ENCODE peak calls at places on chromosomes 7 and 10, in nine cellular contexts. One of them, this sample, is unnamed.

GRCh38 chr10:128147669-128148068 is 21.4 kb upstream of the MKI67 start:
- DNase-seq in mucosa of descending colon: no peak
- DNase-seq in cardiac muscle cell: no peak
- DNase-seq in CD8-positive, alpha-beta memory T cell: no peak
- DNase-seq in brain microvascular endothelial cell: peak; percentile 21
- DNase-seq in H7: no peak
- DNase-seq in hepatocyte: no peak
- DNase-seq in AG04449: peak; percentile 75
- DNase-seq in CD4-positive, CD25-positive, alpha-beta regulatory T cell: no peak
- DNase-seq in this sample: no peak

GRCh38 chr10:3877092-3878000 is 92.3 kb upstream of the KLF6 start:
- DNase-seq in mucosa of descending colon: no peak
- DNase-seq in cardiac muscle cell: no peak
- DNase-seq in hepatocyte: no peak
- DNase-seq in H7: no peak
- DNase-seq in CD4-positive, CD25-positive, alpha-beta regulatory T cell: no peak
- DNase-seq in AG04449: no peak
- DNase-seq in CD8-positive, alpha-beta memory T cell: no peak
- DNase-seq in brain microvascular endothelial cell: no peak
- DNase-seq in this sample: no peak

GRCh38 chr7:119175916-119176627 is 951.6 kb downstream of the ANKRD7 start:
- DNase-seq in cardiac muscle cell: peak; percentile 91
- DNase-seq in H7: peak; percentile 24
- DNase-seq in mucosa of descending colon: no peak
- DNase-seq in CD4-positive, CD25-positive, alpha-beta regulatory T cell: no peak
- DNase-seq in brain microvascular endothelial cell: peak; percentile 65
- DNase-seq in CD8-positive, alpha-beta memory T cell: no peak
- DNase-seq in AG04449: no peak
- DNase-seq in hepatocyte: peak; percentile 90
- DNase-seq in this sample: peak; percentile 31

GRCh38 chr7:155791836-155792235 is 20.4 kb downstream of the SHH start:
- DNase-seq in mucosa of descending colon: no peak
- DNase-seq in cardiac muscle cell: no peak
- DNase-seq in brain microvascular endothelial cell: no peak
- DNase-seq in AG04449: no peak
- DNase-seq in hepatocyte: no peak
- DNase-seq in CD8-positive, alpha-beta memory T cell: no peak
- DNase-seq in H7: no peak
- DNase-seq in CD4-positive, CD25-positive, alpha-beta regulatory T cell: no peak
- DNase-seq in this sample: no peak

GRCh38 chr10:81026597-81026996 is 488.9 kb downstream of the SH2D4B start:
- DNase-seq in cardiac muscle cell: no peak
- DNase-seq in hepatocyte: no peak
- DNase-seq in CD4-positive, CD25-positive, alpha-beta regulatory T cell: no peak
- DNase-seq in H7: no peak
- DNase-seq in mucosa of descending colon: no peak
- DNase-seq in CD8-positive, alpha-beta memory T cell: no peak
- DNase-seq in AG04449: no peak
- DNase-seq in brain microvascular endothelial cell: peak; percentile 39
- DNase-seq in this sample: no peak

GRCh38 chr7:150337659-150338081 is 3.8 kb downstream of the RARRES2 start:
- DNase-seq in cardiac muscle cell: no peak
- DNase-seq in hepatocyte: no peak
- DNase-seq in AG04449: no peak
- DNase-seq in CD4-positive, CD25-positive, alpha-beta regulatory T cell: no peak
- DNase-seq in CD8-positive, alpha-beta memory T cell: no peak
- DNase-seq in H7: peak; percentile 42
- DNase-seq in mucosa of descending colon: peak; percentile 62
- DNase-seq in brain microvascular endothelial cell: no peak
- DNase-seq in this sample: no peak

GRCh38 chr7:14821757-14822480 is 80.6 kb downstream of the DGKB start:
- DNase-seq in hepatocyte: no peak
- DNase-seq in brain microvascular endothelial cell: no peak
- DNase-seq in H7: no peak
- DNase-seq in CD4-positive, CD25-positive, alpha-beta regulatory T cell: no peak
- DNase-seq in mucosa of descending colon: no peak
- DNase-seq in CD8-positive, alpha-beta memory T cell: no peak
- DNase-seq in cardiac muscle cell: no peak
- DNase-seq in AG04449: no peak
- DNase-seq in this sample: no peak

GRCh38 chr10:47112612-47113011 is 187.4 kb upstream of the GDF10 start:
- DNase-seq in cardiac muscle cell: no peak
- DNase-seq in brain microvascular endothelial cell: no peak
- DNase-seq in mucosa of descending colon: no peak
- DNase-seq in hepatocyte: no peak
- DNase-seq in CD8-positive, alpha-beta memory T cell: no peak
- DNase-seq in CD4-positive, CD25-positive, alpha-beta regulatory T cell: no peak
- DNase-seq in H7: no peak
- DNase-seq in AG04449: no peak
- DNase-seq in this sample: no peak

GRCh38 chr7:101576993-101577392 is 52.1 kb downstream of the MYL10 start:
- DNase-seq in H7: no peak
- DNase-seq in mucosa of descending colon: no peak
- DNase-seq in AG04449: no peak
- DNase-seq in brain microvascular endothelial cell: no peak
- DNase-seq in CD8-positive, alpha-beta memory T cell: no peak
- DNase-seq in CD4-positive, CD25-positive, alpha-beta regulatory T cell: no peak
- DNase-seq in hepatocyte: no peak
- DNase-seq in cardiac muscle cell: no peak
- DNase-seq in this sample: no peak

GRCh38 chr7:137925754-137926153 is 76.1 kb downstream of the CREB3L2 start:
- DNase-seq in brain microvascular endothelial cell: no peak
- DNase-seq in mucosa of descending colon: no peak
- DNase-seq in H7: no peak
- DNase-seq in hepatocyte: no peak
- DNase-seq in CD4-positive, CD25-positive, alpha-beta regulatory T cell: no peak
- DNase-seq in cardiac muscle cell: peak; percentile 56
- DNase-seq in AG04449: no peak
- DNase-seq in CD8-positive, alpha-beta memory T cell: no peak
- DNase-seq in this sample: no peak

GRCh38 chr7:151168022-151168786 is 710 bp upstream of the GBX1 start:
- DNase-seq in H7: peak; percentile 96
- DNase-seq in cardiac muscle cell: peak; percentile 70
- DNase-seq in hepatocyte: peak; percentile 53
- DNase-seq in AG04449: no peak
- DNase-seq in mucosa of descending colon: peak; percentile 66
- DNase-seq in brain microvascular endothelial cell: no peak
- DNase-seq in CD8-positive, alpha-beta memory T cell: peak; percentile 46
- DNase-seq in CD4-positive, CD25-positive, alpha-beta regulatory T cell: peak; percentile 30
- DNase-seq in this sample: peak; percentile 42

GRCh38 chr7:66728571-66728970 is 12.0 kb upstream of the RABGEF1 start:
- DNase-seq in mucosa of descending colon: no peak
- DNase-seq in CD4-positive, CD25-positive, alpha-beta regulatory T cell: no peak
- DNase-seq in H7: no peak
- DNase-seq in CD8-positive, alpha-beta memory T cell: no peak
- DNase-seq in AG04449: no peak
- DNase-seq in hepatocyte: no peak
- DNase-seq in brain microvascular endothelial cell: no peak
- DNase-seq in cardiac muscle cell: no peak
- DNase-seq in this sample: no peak

GRCh38 chr7:20299145-20299544 is 31.6 kb upstream of the ITGB8 start:
- DNase-seq in H7: no peak
- DNase-seq in brain microvascular endothelial cell: no peak
- DNase-seq in CD8-positive, alpha-beta memory T cell: no peak
- DNase-seq in mucosa of descending colon: no peak
- DNase-seq in hepatocyte: no peak
- DNase-seq in CD4-positive, CD25-positive, alpha-beta regulatory T cell: no peak
- DNase-seq in cardiac muscle cell: no peak
- DNase-seq in AG04449: no peak
- DNase-seq in this sample: no peak

GRCh38 chr7:20298486-20298901 is 32.2 kb upstream of the ITGB8 start:
- DNase-seq in cardiac muscle cell: no peak
- DNase-seq in brain microvascular endothelial cell: no peak
- DNase-seq in H7: no peak
- DNase-seq in AG04449: no peak
- DNase-seq in hepatocyte: no peak
- DNase-seq in mucosa of descending colon: no peak
- DNase-seq in CD4-positive, CD25-positive, alpha-beta regulatory T cell: no peak
- DNase-seq in CD8-positive, alpha-beta memory T cell: no peak
- DNase-seq in this sample: no peak

GRCh38 chr7:20301311-20301939 is 29.3 kb upstream of the ITGB8 start:
- DNase-seq in H7: no peak
- DNase-seq in brain microvascular endothelial cell: peak; percentile 36
- DNase-seq in AG04449: no peak
- DNase-seq in CD8-positive, alpha-beta memory T cell: no peak
- DNase-seq in CD4-positive, CD25-positive, alpha-beta regulatory T cell: no peak
- DNase-seq in mucosa of descending colon: no peak
- DNase-seq in cardiac muscle cell: no peak
- DNase-seq in hepatocyte: no peak
- DNase-seq in this sample: no peak

GRCh38 chr7:20302866-20303265 is 27.8 kb upstream of the ITGB8 start:
- DNase-seq in CD8-positive, alpha-beta memory T cell: no peak
- DNase-seq in CD4-positive, CD25-positive, alpha-beta regulatory T cell: no peak
- DNase-seq in H7: no peak
- DNase-seq in brain microvascular endothelial cell: no peak
- DNase-seq in hepatocyte: peak; percentile 12
- DNase-seq in cardiac muscle cell: no peak
- DNase-seq in mucosa of descending colon: no peak
- DNase-seq in AG04449: no peak
- DNase-seq in this sample: no peak

GRCh38 chr7:20299647-20300312 is 30.9 kb upstream of the ITGB8 start:
- DNase-seq in mucosa of descending colon: no peak
- DNase-seq in H7: no peak
- DNase-seq in brain microvascular endothelial cell: peak; percentile 24
- DNase-seq in CD4-positive, CD25-positive, alpha-beta regulatory T cell: no peak
- DNase-seq in hepatocyte: no peak
- DNase-seq in CD8-positive, alpha-beta memory T cell: no peak
- DNase-seq in cardiac muscle cell: no peak
- DNase-seq in AG04449: no peak
- DNase-seq in this sample: no peak
- H3K4me3 ChIP-seq in mucosa of descending colon: no peak overlapping the region
- H3K4me3 ChIP-seq in H7: no peak overlapping the region
- H3K4me3 ChIP-seq in brain microvascular endothelial cell: no peak overlapping the region
- H3K4me3 ChIP-seq in CD4-positive, CD25-positive, alpha-beta regulatory T cell: peak overlapping the region; percentile 46
- H3K4me3 ChIP-seq in hepatocyte: no peak overlapping the region
- H3K4me3 ChIP-seq in CD8-positive, alpha-beta memory T cell: no peak overlapping the region
- H3K4me3 ChIP-seq in cardiac muscle cell: no peak overlapping the region
- H3K4me3 ChIP-seq in AG04449: no peak overlapping the region
- H3K4me3 ChIP-seq in this sample: no peak overlapping the region

GRCh38 chr10:109863775-109864174 is 59.5 kb downstream of the XPNPEP1 start:
- DNase-seq in cardiac muscle cell: no peak
- DNase-seq in CD4-positive, CD25-positive, alpha-beta regulatory T cell: no peak
- DNase-seq in CD8-positive, alpha-beta memory T cell: no peak
- DNase-seq in H7: no peak
- DNase-seq in AG04449: no peak
- DNase-seq in mucosa of descending colon: no peak
- DNase-seq in hepatocyte: no peak
- DNase-seq in brain microvascular endothelial cell: no peak
- DNase-seq in this sample: no peak
- H3K4me3 ChIP-seq in cardiac muscle cell: no peak overlapping the region
- H3K4me3 ChIP-seq in CD4-positive, CD25-positive, alpha-beta regulatory T cell: no peak overlapping the region
- H3K4me3 ChIP-seq in CD8-positive, alpha-beta memory T cell: no peak overlapping the region
- H3K4me3 ChIP-seq in H7: no peak overlapping the region
- H3K4me3 ChIP-seq in AG04449: no peak overlapping the region
- H3K4me3 ChIP-seq in mucosa of descending colon: no peak overlapping the region
- H3K4me3 ChIP-seq in hepatocyte: no peak overlapping the region
- H3K4me3 ChIP-seq in brain microvascular endothelial cell: no peak overlapping the region
- H3K4me3 ChIP-seq in this sample: no peak overlapping the region

GRCh38 chr7:30853576-30853975 is 58.1 kb upstream of the AQP1 start:
- DNase-seq in H7: no peak
- DNase-seq in cardiac muscle cell: no peak
- DNase-seq in CD8-positive, alpha-beta memory T cell: no peak
- DNase-seq in mucosa of descending colon: no peak
- DNase-seq in brain microvascular endothelial cell: no peak
- DNase-seq in AG04449: no peak
- DNase-seq in hepatocyte: no peak
- DNase-seq in CD4-positive, CD25-positive, alpha-beta regulatory T cell: no peak
- DNase-seq in this sample: no peak

GRCh38 chr7:30851651-30852359 is 59.8 kb upstream of the AQP1 start:
- DNase-seq in AG04449: no peak
- DNase-seq in CD8-positive, alpha-beta memory T cell: no peak
- DNase-seq in brain microvascular endothelial cell: no peak
- DNase-seq in CD4-positive, CD25-positive, alpha-beta regulatory T cell: no peak
- DNase-seq in cardiac muscle cell: no peak
- DNase-seq in mucosa of descending colon: no peak
- DNase-seq in H7: no peak
- DNase-seq in hepatocyte: no peak
- DNase-seq in this sample: no peak

GRCh38 chr7:30852360-30852709 is 59.3 kb upstream of the AQP1 start:
- DNase-seq in hepatocyte: no peak
- DNase-seq in cardiac muscle cell: no peak
- DNase-seq in CD8-positive, alpha-beta memory T cell: no peak
- DNase-seq in H7: peak; percentile 67
- DNase-seq in mucosa of descending colon: no peak
- DNase-seq in brain microvascular endothelial cell: no peak
- DNase-seq in AG04449: no peak
- DNase-seq in CD4-positive, CD25-positive, alpha-beta regulatory T cell: no peak
- DNase-seq in this sample: no peak

GRCh38 chr7:30850426-30850825 is 61.2 kb upstream of the AQP1 start:
- DNase-seq in H7: no peak
- DNase-seq in mucosa of descending colon: no peak
- DNase-seq in brain microvascular endothelial cell: no peak
- DNase-seq in hepatocyte: no peak
- DNase-seq in AG04449: no peak
- DNase-seq in CD4-positive, CD25-positive, alpha-beta regulatory T cell: no peak
- DNase-seq in cardiac muscle cell: no peak
- DNase-seq in CD8-positive, alpha-beta memory T cell: no peak
- DNase-seq in this sample: no peak

DNA sequence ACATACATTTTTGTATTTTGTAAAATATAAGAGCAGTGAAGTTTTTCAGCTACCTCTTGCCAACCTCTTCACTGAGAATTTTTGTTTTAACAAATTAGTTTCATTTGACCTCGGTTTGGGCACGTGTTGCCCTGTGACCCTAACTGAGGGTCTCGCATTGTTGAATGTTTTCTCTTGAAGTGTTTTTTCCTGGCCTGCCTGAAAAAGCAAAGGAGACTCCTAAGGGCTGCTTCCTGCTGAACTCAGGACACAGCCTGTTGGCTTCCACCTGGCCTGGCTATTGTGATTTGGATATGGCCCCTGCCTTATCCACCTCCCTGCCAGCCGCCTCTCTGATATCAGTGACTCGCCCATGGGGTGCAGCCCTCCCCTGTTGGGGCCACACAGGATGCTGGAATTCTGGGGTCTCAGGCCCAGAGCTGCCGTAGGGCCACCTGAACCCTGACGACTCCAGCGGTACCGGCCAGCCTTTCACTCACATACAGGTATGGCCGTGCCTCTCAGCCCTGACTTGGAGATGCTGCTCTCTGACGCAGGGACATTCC is 58.8 kb upstream of the AQP1 start:
- DNase-seq in hepatocyte: no peak
- DNase-seq in AG04449: no peak
- DNase-seq in CD4-positive, CD25-positive, alpha-beta regulatory T cell: no peak
- DNase-seq in brain microvascular endothelial cell: no peak
- DNase-seq in cardiac muscle cell: no peak
- DNase-seq in CD8-positive, alpha-beta memory T cell: no peak
- DNase-seq in mucosa of descending colon: no peak
- DNase-seq in H7: no peak
- DNase-seq in this sample: no peak
- H3K4me3 ChIP-seq in hepatocyte: no peak overlapping the region
- H3K4me3 ChIP-seq in AG04449: no peak overlapping the region
- H3K4me3 ChIP-seq in CD4-positive, CD25-positive, alpha-beta regulatory T cell: no peak overlapping the region
- H3K4me3 ChIP-seq in brain microvascular endothelial cell: no peak overlapping the region
- H3K4me3 ChIP-seq in cardiac muscle cell: no peak overlapping the region
- H3K4me3 ChIP-seq in CD8-positive, alpha-beta memory T cell: no peak overlapping the region
- H3K4me3 ChIP-seq in mucosa of descending colon: no peak overlapping the region
- H3K4me3 ChIP-seq in H7: no peak overlapping the region
- H3K4me3 ChIP-seq in this sample: no peak overlapping the region

GRCh38 chr7:99829520-99830160 is 1.8 kb downstream of the CYP3A43 start:
- DNase-seq in hepatocyte: peak; percentile 53
- DNase-seq in AG04449: no peak
- DNase-seq in CD8-positive, alpha-beta memory T cell: no peak
- DNase-seq in mucosa of descending colon: no peak
- DNase-seq in H7: no peak
- DNase-seq in CD4-positive, CD25-positive, alpha-beta regulatory T cell: no peak
- DNase-seq in cardiac muscle cell: no peak
- DNase-seq in brain microvascular endothelial cell: no peak
- DNase-seq in this sample: no peak
- H3K4me3 ChIP-seq in hepatocyte: no peak overlapping the region
- H3K4me3 ChIP-seq in AG04449: no peak overlapping the region
- H3K4me3 ChIP-seq in CD8-positive, alpha-beta memory T cell: no peak overlapping the region
- H3K4me3 ChIP-seq in mucosa of descending colon: no peak overlapping the region
- H3K4me3 ChIP-seq in H7: no peak overlapping the region
- H3K4me3 ChIP-seq in CD4-positive, CD25-positive, alpha-beta regulatory T cell: no peak overlapping the region
- H3K4me3 ChIP-seq in cardiac muscle cell: no peak overlapping the region
- H3K4me3 ChIP-seq in brain microvascular endothelial cell: no peak overlapping the region
- H3K4me3 ChIP-seq in this sample: no peak overlapping the region